ENCODE peak calls at places on chromosomes 11 and 22, in eight cellular contexts. Q, Y, Z, E, B, K, A and S are unnamed samples.

GRCh38 chr22:27327981-27328721 is 473.4 kb downstream of the MN1 start:
- DNase-seq in Q (no peak), Y (no peak), Z (no peak), E (no peak), B (no peak), K (no peak), A (no peak), S (no peak)

GRCh38 chr11:61974766-61975631 is 7.6 kb upstream of the FTH1 start:
- DNase-seq in Q (peak; percentile 60), Y (no peak), Z (no peak), E (no peak), B (no peak), K (no peak), A (no peak), S (peak; percentile 72)

GRCh38 chr11:62402226-62402625 is 16.6 kb upstream of the SCGB1A1 start:
- DNase-seq in Q (peak; percentile 60), Y (no peak), Z (peak; percentile 57), E (peak; percentile 68), B (peak; percentile 64), K (no peak), A (peak; percentile 6), S (no peak)

GRCh38 chr22:17733484-17733883 is 40.8 kb downstream of the BID start:
- DNase-seq in Q (no peak), Y (peak; percentile 64), Z (peak; percentile 82), E (no peak), B (no peak), K (no peak), A (no peak), S (peak; percentile 34)

GRCh38 chr22:42808516-42808915 is 48.6 kb downstream of the ARFGAP3 start:
- DNase-seq in Q (no peak), Y (no peak), Z (no peak), E (no peak), B (no peak), K (no peak), A (no peak), S (no peak)

GRCh38 chr11:129316781-129317180 is 58.9 kb upstream of the BARX2 start:
- DNase-seq in Q (no peak), Y (no peak), Z (no peak), E (no peak), B (no peak), K (no peak), A (no peak), S (no peak)

GRCh38 chr22:26666035-26666338 is 8.6 kb downstream of the MIAT start:
- DNase-seq in Q (no peak), Y (peak; percentile 75), Z (peak; percentile 72), E (no peak), B (no peak), K (no peak), A (no peak), S (no peak)

GRCh38 chr11:63015521-63016215 is at the start of gene SLC22A8:
- DNase-seq in Q (no peak), Y (no peak), Z (no peak), E (no peak), B (no peak), K (peak; percentile 50), A (no peak), S (no peak)

GRCh38 chr11:36030707-36031365 is 87.0 kb downstream of the LDLRAD3 start:
- DNase-seq in Q (no peak), Y (peak; percentile 78), Z (peak; percentile 31), E (no peak), B (no peak), K (peak; percentile 52), A (no peak), S (no peak)

GRCh38 chr11:824292-824880 is 3.3 kb upstream of the CRACR2B start:
- DNase-seq in Q (no peak), Y (no peak), Z (no peak), E (no peak), B (no peak), K (no peak), A (no peak), S (no peak)

GRCh38 chr22:28246392-28246791 is 327.3 kb upstream of the PITPNB start:
- DNase-seq in Q (no peak), Y (peak; percentile 72), Z (peak; percentile 88), E (no peak), B (no peak), K (peak; percentile 72), A (no peak), S (no peak)

GRCh38 chr22:36258750-36259619 is 6.1 kb downstream of the APOL1 start:
- DNase-seq in Q (peak; percentile 54), Y (peak; percentile 64), Z (no peak), E (no peak), B (no peak), K (peak; percentile 84), A (no peak), S (peak; percentile 68)

GRCh38 chr11:78417888-78418583 is 416 bp upstream of the GAB2 start:
- DNase-seq in Q (peak; percentile 68), Y (peak; percentile 69), Z (peak; percentile 92), E (peak; percentile 63), B (peak; percentile 83), K (peak; percentile 88), A (peak; percentile 74), S (peak; percentile 73)

GRCh38 chr22:44245438-44245837 is 64.7 kb downstream of the PARVG start:
- DNase-seq in Q (no peak), Y (no peak), Z (no peak), E (no peak), B (peak; percentile 46), K (no peak), A (no peak), S (no peak)

GRCh38 chr11:1628506-1629325 is 859 bp upstream of the KRTAP5-5 start:
- DNase-seq in Q (no peak), Y (peak; percentile 9), Z (peak; percentile 59), E (peak; percentile 25), B (peak; percentile 47), K (peak; percentile 51), A (peak; percentile 45), S (peak; percentile 34)

DNA sequence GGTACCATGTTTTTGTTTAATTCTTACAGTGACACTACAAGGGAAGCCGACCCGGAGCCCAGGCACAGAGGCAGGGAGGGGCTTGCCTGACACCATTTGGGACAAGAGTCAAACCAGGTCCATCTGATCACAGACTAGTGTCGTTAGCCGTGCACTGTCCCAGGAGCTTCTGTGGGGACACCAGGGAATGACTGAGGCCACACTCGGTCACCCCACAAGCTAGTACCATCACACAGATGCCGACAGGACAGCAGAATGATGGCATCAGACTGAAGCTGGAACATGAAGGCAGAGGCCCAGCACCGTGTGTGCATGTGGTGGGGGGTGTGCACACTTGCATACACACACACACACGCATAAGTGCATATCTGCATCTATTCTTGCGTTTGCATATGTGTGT is 61.5 kb upstream of the NECTIN1 start:
- DNase-seq in Q (no peak), Y (no peak), Z (no peak), E (no peak), B (no peak), K (no peak), A (no peak), S (no peak)
- H3K4me1 ChIP-seq in Q (no peaks in the 10 kb centered on the region), Y (no peaks in the 10 kb centered on the region), Z (peaks cover 36% of the 10 kb centered on the region), E (no peaks in the 10 kb centered on the region), B (no peaks in the 10 kb centered on the region), K (peaks cover 19% of the 10 kb centered on the region), A (no peaks in the 10 kb centered on the region), S (no peaks in the 10 kb centered on the region)

GRCh38 chr11:46726206-46726862 is 7.3 kb downstream of the F2 start:
- DNase-seq in Q (no peak), Y (no peak), Z (no peak), E (no peak), B (no peak), K (no peak), A (no peak), S (no peak)

GRCh38 chr11:46729110-46730027 is 10.4 kb downstream of the F2 start:
- DNase-seq in Q (no peak), Y (peak; percentile 47), Z (no peak), E (no peak), B (no peak), K (no peak), A (no peak), S (no peak)

GRCh38 chr11:46727952-46728658 is 9.1 kb downstream of the F2 start:
- DNase-seq in Q (no peak), Y (no peak), Z (no peak), E (no peak), B (no peak), K (no peak), A (no peak), S (no peak)

GRCh38 chr11:46731545-46731944 is 12.5 kb downstream of the F2 start:
- DNase-seq in Q (no peak), Y (no peak), Z (no peak), E (no peak), B (no peak), K (no peak), A (no peak), S (no peak)

DNA sequence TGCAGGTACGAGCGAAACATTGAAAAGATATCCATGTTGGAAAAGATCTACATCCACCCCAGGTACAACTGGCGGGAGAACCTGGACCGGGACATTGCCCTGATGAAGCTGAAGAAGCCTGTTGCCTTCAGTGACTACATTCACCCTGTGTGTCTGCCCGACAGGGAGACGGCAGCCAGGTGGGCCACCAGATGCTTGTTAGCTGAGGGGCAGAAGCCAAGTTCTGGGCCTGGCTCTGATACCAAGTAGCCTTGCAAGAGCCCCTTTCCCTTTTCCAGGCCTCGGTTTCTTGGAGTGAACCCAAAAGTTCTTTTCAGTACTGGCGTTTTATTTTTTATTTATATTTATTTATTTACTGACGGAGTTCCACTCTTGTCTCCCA is 9.6 kb downstream of the F2 start:
- DNase-seq in Q (no peak), Y (no peak), Z (no peak), E (no peak), B (no peak), K (no peak), A (no peak), S (no peak)
- H3K4me1 ChIP-seq in Q (no peaks in the 10 kb centered on the region), Y (no peaks in the 10 kb centered on the region), Z (no peaks in the 10 kb centered on the region), E (no peaks in the 10 kb centered on the region), B (no peaks in the 10 kb centered on the region), K (no peaks in the 10 kb centered on the region), A (no peaks in the 10 kb centered on the region), S (no peaks in the 10 kb centered on the region)

DNA sequence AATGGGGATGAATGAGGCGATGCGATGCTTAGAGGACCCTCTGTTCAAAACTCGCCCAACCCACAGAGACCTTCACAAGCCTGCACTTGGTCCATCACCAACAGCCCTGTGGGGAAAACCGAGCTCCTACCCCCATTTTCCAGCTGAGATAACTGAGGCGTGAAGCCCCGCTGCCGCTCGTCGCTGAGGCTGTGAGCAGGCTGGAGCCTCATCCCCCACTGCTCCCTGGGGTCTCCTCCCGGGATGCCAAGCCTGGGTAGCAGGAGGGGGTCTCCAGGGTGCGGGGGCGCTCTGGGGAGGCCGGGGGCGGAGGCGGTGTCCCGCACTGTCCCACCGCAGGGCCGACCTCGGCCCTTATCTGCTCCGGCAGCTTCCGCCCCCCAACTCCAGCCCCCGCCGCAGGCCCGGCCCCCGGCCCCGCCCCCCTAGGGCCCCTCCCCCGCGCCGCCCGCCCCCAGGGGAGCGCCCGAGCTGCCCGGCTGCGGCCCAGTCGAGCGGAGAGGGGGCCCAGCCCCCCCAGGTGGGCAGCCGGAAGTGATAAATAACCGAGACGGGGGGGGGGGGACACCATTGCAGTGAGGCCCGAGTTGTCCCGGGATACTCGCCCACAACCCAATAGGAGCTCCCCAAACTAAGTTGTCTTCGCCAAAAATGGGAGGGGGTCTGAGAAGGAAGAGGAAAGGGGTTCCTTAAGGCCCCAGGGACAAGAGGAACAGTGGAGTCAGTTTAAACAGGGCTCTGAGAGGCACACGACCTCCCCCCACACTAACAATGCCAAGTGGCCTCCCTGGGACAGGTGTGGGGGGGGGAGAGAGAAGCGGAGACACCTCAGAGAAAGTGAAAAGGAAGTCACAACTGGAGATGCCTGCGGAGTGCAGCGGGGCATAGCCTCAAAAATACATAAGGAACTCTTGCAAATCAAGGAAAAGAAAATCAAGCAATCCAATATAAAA is 8.3 kb upstream of the SLC39A13 start:
- DNase-seq in Q (no peak), Y (no peak), Z (no peak), E (no peak), B (no peak), K (peak; percentile 76), A (peak; percentile 45), S (no peak)
- H3K4me1 ChIP-seq in Q (peaks cover 3% of the 10 kb centered on the region), Y (peaks cover 8% of the 10 kb centered on the region), Z (no peaks in the 10 kb centered on the region), E (peaks cover 3% of the 10 kb centered on the region), B (peaks cover 27% of the 10 kb centered on the region), K (peaks cover 9% of the 10 kb centered on the region), A (peaks cover 27% of the 10 kb centered on the region), S (peaks cover 17% of the 10 kb centered on the region)

GRCh38 chr22:30227438-30228228 is 18.9 kb downstream of the LIF start:
- DNase-seq in Q (no peak), Y (no peak), Z (no peak), E (no peak), B (no peak), K (no peak), A (no peak), S (no peak)
- H3K4me1 ChIP-seq in Q (no peaks in the 10 kb centered on the region), Y (peaks cover 13% of the 10 kb centered on the region), Z (no peaks in the 10 kb centered on the region), E (no peaks in the 10 kb centered on the region), B (no peaks in the 10 kb centered on the region), K (peaks cover 2% of the 10 kb centered on the region), A (peaks cover 22% of the 10 kb centered on the region), S (no peaks in the 10 kb centered on the region)